ENCODE peak calls at places on chromosome 15, in four cellular contexts. One of them, this sample, is unnamed.

GRCh38 chr15:74302821-74303359 is 64.6 kb downstream of the CYP11A1 start:
- DNase-seq in KG1: no peak
- DNase-seq in GM23248: peak; percentile 56
- DNase-seq in NCI-H2029 treated with DMSO at 0.1 percent for 48 hours: no peak
- DNase-seq in this sample: peak; percentile 4

GRCh38 chr15:101439920-101440319 is 49.6 kb downstream of the PCSK6 start:
- DNase-seq in KG1: no peak
- DNase-seq in NCI-H2029 treated with DMSO at 0.1 percent for 48 hours: no peak
- DNase-seq in GM23248: peak; percentile 85
- DNase-seq in this sample: no peak

GRCh38 chr15:68679961-68680371 is 101.2 kb downstream of the CORO2B start:
- DNase-seq in KG1: no peak
- DNase-seq in NCI-H2029 treated with DMSO at 0.1 percent for 48 hours: no peak
- DNase-seq in GM23248: no peak
- DNase-seq in this sample: no peak

GRCh38 chr15:51970981-51971352 is 611 bp downstream of the LEO1 start:
- DNase-seq in KG1: no peak
- DNase-seq in NCI-H2029 treated with DMSO at 0.1 percent for 48 hours: no peak
- DNase-seq in GM23248: no peak
- DNase-seq in this sample: no peak

GRCh38 chr15:73936181-73936580 is 9.9 kb downstream of the LOXL1 start:
- DNase-seq in KG1: no peak
- DNase-seq in NCI-H2029 treated with DMSO at 0.1 percent for 48 hours: no peak
- DNase-seq in GM23248: no peak
- DNase-seq in this sample: no peak

GRCh38 chr15:25830844-25831443 is 32.2 kb downstream of the ATP10A start:
- DNase-seq in GM23248: peak; percentile 98
- DNase-seq in KG1: no peak
- DNase-seq in NCI-H2029 treated with DMSO at 0.1 percent for 48 hours: no peak
- DNase-seq in this sample: no peak

GRCh38 chr15:100703032-100703578 is 100.7 kb downstream of the ASB7 start:
- DNase-seq in KG1: no peak
- DNase-seq in NCI-H2029 treated with DMSO at 0.1 percent for 48 hours: no peak
- DNase-seq in GM23248: peak; percentile 91
- DNase-seq in this sample: no peak

GRCh38 chr15:27831384-27832262 is 267.5 kb downstream of the OCA2 start:
- DNase-seq in KG1: no peak
- DNase-seq in NCI-H2029 treated with DMSO at 0.1 percent for 48 hours: no peak
- DNase-seq in GM23248: no peak
- DNase-seq in this sample: no peak

GRCh38 chr15:84681822-84682221 is 23.8 kb upstream of the NMB start:
- DNase-seq in GM23248: peak; percentile 61
- DNase-seq in NCI-H2029 treated with DMSO at 0.1 percent for 48 hours: no peak
- DNase-seq in KG1: no peak
- DNase-seq in this sample: peak; percentile 34

GRCh38 chr15:99704444-99704838 is 28.8 kb downstream of the LYSMD4 start:
- DNase-seq in KG1: peak; percentile 65
- DNase-seq in NCI-H2029 treated with DMSO at 0.1 percent for 48 hours: peak; percentile 34
- DNase-seq in GM23248: peak; percentile 88
- DNase-seq in this sample: no peak

GRCh38 chr15:29430124-29430523 is 160.5 kb upstream of the NSMCE3 start:
- DNase-seq in NCI-H2029 treated with DMSO at 0.1 percent for 48 hours: no peak
- DNase-seq in GM23248: no peak
- DNase-seq in KG1: no peak
- DNase-seq in this sample: no peak

GRCh38 chr15:101501703-101502373 is 12.3 kb upstream of the PCSK6 start:
- DNase-seq in NCI-H2029 treated with DMSO at 0.1 percent for 48 hours: no peak
- DNase-seq in GM23248: peak; percentile 52
- DNase-seq in KG1: no peak
- DNase-seq in this sample: peak; percentile 7

GRCh38 chr15:99536422-99537033 is 29.3 kb upstream of the MEF2A start:
- DNase-seq in NCI-H2029 treated with DMSO at 0.1 percent for 48 hours: no peak
- DNase-seq in GM23248: peak; percentile 85
- DNase-seq in KG1: no peak
- DNase-seq in this sample: no peak

GRCh38 chr15:46344115-46344749 is 709.4 kb downstream of the SQOR start:
- DNase-seq in GM23248: no peak
- DNase-seq in NCI-H2029 treated with DMSO at 0.1 percent for 48 hours: no peak
- DNase-seq in KG1: no peak
- DNase-seq in this sample: no peak

GRCh38 chr15:65914981-65915925 is 46.0 kb downstream of the RAB11A start:
- DNase-seq in KG1: no peak
- DNase-seq in GM23248: no peak
- DNase-seq in NCI-H2029 treated with DMSO at 0.1 percent for 48 hours: no peak
- DNase-seq in this sample: no peak

GRCh38 chr15:48582472-48583235 is 62.9 kb downstream of the FBN1 start:
- DNase-seq in NCI-H2029 treated with DMSO at 0.1 percent for 48 hours: no peak
- DNase-seq in KG1: no peak
- DNase-seq in GM23248: peak; percentile 95
- DNase-seq in this sample: no peak

GRCh38 chr15:25242166-25242879 is 196.5 kb downstream of the UBE3A start:
- DNase-seq in GM23248: no peak
- DNase-seq in KG1: no peak
- DNase-seq in NCI-H2029 treated with DMSO at 0.1 percent for 48 hours: no peak
- DNase-seq in this sample: no peak

GRCh38 chr15:59701880-59702279 is 12.8 kb upstream of the BNIP2 start:
- DNase-seq in GM23248: no peak
- DNase-seq in KG1: no peak
- DNase-seq in NCI-H2029 treated with DMSO at 0.1 percent for 48 hours: no peak
- DNase-seq in this sample: no peak

GRCh38 chr15:45375836-45376235 is 2.5 kb downstream of the GATM start:
- DNase-seq in KG1: no peak
- DNase-seq in GM23248: no peak
- DNase-seq in NCI-H2029 treated with DMSO at 0.1 percent for 48 hours: no peak
- DNase-seq in this sample: no peak

GRCh38 chr15:78988361-78988911 is 43.6 kb upstream of the CTSH start:
- DNase-seq in KG1: peak; percentile 11
- DNase-seq in NCI-H2029 treated with DMSO at 0.1 percent for 48 hours: no peak
- DNase-seq in GM23248: peak; percentile 97
- DNase-seq in this sample: no peak

GRCh38 chr15:77983708-77984445 is 93.6 kb downstream of the TBC1D2B start:
- DNase-seq in KG1: no peak
- DNase-seq in NCI-H2029 treated with DMSO at 0.1 percent for 48 hours: no peak
- DNase-seq in GM23248: peak; percentile 49
- DNase-seq in this sample: no peak

GRCh38 chr15:92634046-92634445 is 21.5 kb downstream of the FAM174B start:
- DNase-seq in GM23248: no peak
- DNase-seq in KG1: no peak
- DNase-seq in NCI-H2029 treated with DMSO at 0.1 percent for 48 hours: no peak
- DNase-seq in this sample: no peak

GRCh38 chr15:85706779-85707518 is 87.8 kb downstream of the KLHL25 start:
- DNase-seq in KG1: no peak
- DNase-seq in NCI-H2029 treated with DMSO at 0.1 percent for 48 hours: no peak
- DNase-seq in GM23248: peak; percentile 62
- DNase-seq in this sample: peak; percentile 34

GRCh38 chr15:56307180-56307579 is 58.0 kb upstream of the TEX9 start:
- DNase-seq in KG1: no peak
- DNase-seq in NCI-H2029 treated with DMSO at 0.1 percent for 48 hours: no peak
- DNase-seq in GM23248: no peak
- DNase-seq in this sample: no peak

This sample was measured in T-helper 9 cell.